ENCODE peak calls at places on chromosomes 3 and 15, in nine cellular contexts. One of them, this sample, is unnamed.

GRCh38 chr3:16346413-16347081 is 81.5 kb downstream of the OXNAD1 start:
- DNase-seq in neural progenitor cell: no peak
- DNase-seq in GM23248: no peak
- DNase-seq in OCI-LY7: no peak
- DNase-seq in PC-3: no peak
- DNase-seq in GM23338: no peak
- DNase-seq in MM.1S: no peak
- DNase-seq in HCT116: no peak
- DNase-seq in SK-N-SH: no peak
- DNase-seq in this sample: no peak

GRCh38 chr3:153330891-153331290 is 168.9 kb downstream of the RAP2B start:
- DNase-seq in MM.1S: no peak
- DNase-seq in GM23248: peak
- DNase-seq in HCT116: no peak
- DNase-seq in PC-3: no peak
- DNase-seq in GM23338: no peak
- DNase-seq in SK-N-SH: no peak
- DNase-seq in neural progenitor cell: no peak
- DNase-seq in OCI-LY7: no peak
- DNase-seq in this sample: no peak

GRCh38 chr3:87167634-87168456 is 59.3 kb upstream of the CHMP2B start:
- DNase-seq in neural progenitor cell: peak
- DNase-seq in MM.1S: peak
- DNase-seq in GM23338: peak
- DNase-seq in GM23248: peak
- DNase-seq in PC-3: peak
- DNase-seq in OCI-LY7: peak
- DNase-seq in HCT116: peak
- DNase-seq in SK-N-SH: peak
- DNase-seq in this sample: peak

GRCh38 chr3:71271616-71272015 is 311.9 kb downstream of the FOXP1 start:
- DNase-seq in OCI-LY7: no peak
- DNase-seq in HCT116: no peak
- DNase-seq in neural progenitor cell: no peak
- DNase-seq in MM.1S: no peak
- DNase-seq in SK-N-SH: no peak
- DNase-seq in GM23338: no peak
- DNase-seq in PC-3: no peak
- DNase-seq in GM23248: no peak
- DNase-seq in this sample: no peak

GRCh38 chr3:194691481-194692281 is 6.0 kb downstream of the FAM43A start:
- DNase-seq in SK-N-SH: peak
- DNase-seq in OCI-LY7: peak
- DNase-seq in neural progenitor cell: no peak
- DNase-seq in GM23248: no peak
- DNase-seq in HCT116: no peak
- DNase-seq in MM.1S: no peak
- DNase-seq in PC-3: no peak
- DNase-seq in GM23338: no peak
- DNase-seq in this sample: no peak

GRCh38 chr3:187352581-187353575 is 15.3 kb upstream of the RTP4 start:
- DNase-seq in PC-3: peak
- DNase-seq in HCT116: no peak
- DNase-seq in neural progenitor cell: no peak
- DNase-seq in GM23248: peak
- DNase-seq in SK-N-SH: no peak
- DNase-seq in GM23338: no peak
- DNase-seq in OCI-LY7: no peak
- DNase-seq in MM.1S: no peak
- DNase-seq in this sample: peak

GRCh38 chr3:150798122-150798618 is 35.2 kb upstream of the SIAH2 start:
- DNase-seq in SK-N-SH: no peak
- DNase-seq in MM.1S: no peak
- DNase-seq in neural progenitor cell: peak
- DNase-seq in OCI-LY7: no peak
- DNase-seq in HCT116: no peak
- DNase-seq in PC-3: no peak
- DNase-seq in GM23248: no peak
- DNase-seq in GM23338: peak
- DNase-seq in this sample: no peak

GRCh38 chr15:35136552-35136951 is 51.5 kb upstream of the NANOGP8 start:
- DNase-seq in PC-3: no peak
- DNase-seq in GM23248: no peak
- DNase-seq in MM.1S: peak
- DNase-seq in OCI-LY7: no peak
- DNase-seq in neural progenitor cell: no peak
- DNase-seq in HCT116: no peak
- DNase-seq in SK-N-SH: no peak
- DNase-seq in GM23338: no peak
- DNase-seq in this sample: peak

GRCh38 chr3:194977341-194977740 is 291.7 kb downstream of the FAM43A start:
- DNase-seq in SK-N-SH: no peak
- DNase-seq in neural progenitor cell: no peak
- DNase-seq in MM.1S: no peak
- DNase-seq in GM23248: no peak
- DNase-seq in GM23338: no peak
- DNase-seq in OCI-LY7: no peak
- DNase-seq in PC-3: no peak
- DNase-seq in HCT116: no peak
- DNase-seq in this sample: no peak

GRCh38 chr3:127589600-127590281 is 792 bp downstream of the TPRA1 start:
- DNase-seq in HCT116: no peak
- DNase-seq in SK-N-SH: no peak
- DNase-seq in GM23248: peak
- DNase-seq in neural progenitor cell: peak
- DNase-seq in GM23338: no peak
- DNase-seq in OCI-LY7: peak
- DNase-seq in MM.1S: peak
- DNase-seq in PC-3: peak
- DNase-seq in this sample: peak

GRCh38 chr15:74240002-74240568 is 4.0 kb downstream of the CCDC33 start:
- DNase-seq in SK-N-SH: peak
- DNase-seq in PC-3: peak
- DNase-seq in neural progenitor cell: no peak
- DNase-seq in GM23248: peak
- DNase-seq in GM23338: peak
- DNase-seq in OCI-LY7: no peak
- DNase-seq in MM.1S: no peak
- DNase-seq in HCT116: peak
- DNase-seq in this sample: peak

GRCh38 chr3:190446492-190447301 is 3.0 kb downstream of the TMEM207 start:
- DNase-seq in GM23248: no peak
- DNase-seq in MM.1S: no peak
- DNase-seq in OCI-LY7: no peak
- DNase-seq in PC-3: no peak
- DNase-seq in neural progenitor cell: no peak
- DNase-seq in HCT116: no peak
- DNase-seq in SK-N-SH: no peak
- DNase-seq in GM23338: no peak
- DNase-seq in this sample: no peak

GRCh38 chr15:47432831-47433230 is 284.5 kb upstream of the SEMA6D start:
- DNase-seq in PC-3: peak
- DNase-seq in SK-N-SH: no peak
- DNase-seq in GM23338: no peak
- DNase-seq in neural progenitor cell: no peak
- DNase-seq in OCI-LY7: no peak
- DNase-seq in GM23248: peak
- DNase-seq in MM.1S: no peak
- DNase-seq in HCT116: no peak
- DNase-seq in this sample: no peak

GRCh38 chr3:149199474-149199873 is 22.2 kb downstream of the CP start:
- DNase-seq in SK-N-SH: no peak
- DNase-seq in PC-3: peak
- DNase-seq in MM.1S: no peak
- DNase-seq in GM23338: no peak
- DNase-seq in neural progenitor cell: no peak
- DNase-seq in GM23248: no peak
- DNase-seq in HCT116: no peak
- DNase-seq in OCI-LY7: no peak
- DNase-seq in this sample: no peak

GRCh38 chr3:52057806-52058099 is 1.4 kb upstream of the DUSP7 start:
- DNase-seq in OCI-LY7: no peak
- DNase-seq in PC-3: no peak
- DNase-seq in neural progenitor cell: no peak
- DNase-seq in MM.1S: no peak
- DNase-seq in GM23338: no peak
- DNase-seq in SK-N-SH: no peak
- DNase-seq in HCT116: no peak
- DNase-seq in GM23248: peak
- DNase-seq in this sample: no peak

GRCh38 chr3:52055537-52056351 is 627 bp downstream of the DUSP7 start:
- DNase-seq in PC-3: peak
- DNase-seq in HCT116: no peak
- DNase-seq in MM.1S: peak
- DNase-seq in SK-N-SH: peak
- DNase-seq in GM23248: peak
- DNase-seq in neural progenitor cell: peak
- DNase-seq in GM23338: peak
- DNase-seq in OCI-LY7: peak
- DNase-seq in this sample: peak

GRCh38 chr3:52058111-52058510 is 1.7 kb upstream of the DUSP7 start:
- DNase-seq in neural progenitor cell: no peak
- DNase-seq in MM.1S: no peak
- DNase-seq in SK-N-SH: no peak
- DNase-seq in GM23338: no peak
- DNase-seq in HCT116: no peak
- DNase-seq in GM23248: peak
- DNase-seq in PC-3: no peak
- DNase-seq in OCI-LY7: peak
- DNase-seq in this sample: no peak

GRCh38 chr3:52056968-52057805 is 816 bp upstream of the DUSP7 start:
- DNase-seq in HCT116: peak
- DNase-seq in OCI-LY7: peak
- DNase-seq in GM23248: peak
- DNase-seq in MM.1S: peak
- DNase-seq in SK-N-SH: peak
- DNase-seq in GM23338: peak
- DNase-seq in PC-3: peak
- DNase-seq in neural progenitor cell: peak
- DNase-seq in this sample: peak

GRCh38 chr3:52056521-52056967 is at the start of gene DUSP7:
- DNase-seq in MM.1S: peak
- DNase-seq in GM23248: peak
- DNase-seq in neural progenitor cell: peak
- DNase-seq in GM23338: peak
- DNase-seq in SK-N-SH: peak
- DNase-seq in PC-3: peak
- DNase-seq in OCI-LY7: peak
- DNase-seq in HCT116: no peak
- DNase-seq in this sample: peak
- H2AFZ ChIP-seq in MM.1S: peak
- H2AFZ ChIP-seq in GM23248: peak
- H2AFZ ChIP-seq in neural progenitor cell: peak
- H2AFZ ChIP-seq in GM23338: peak
- H2AFZ ChIP-seq in SK-N-SH: peak
- H2AFZ ChIP-seq in PC-3: peak
- H2AFZ ChIP-seq in OCI-LY7: peak
- H2AFZ ChIP-seq in HCT116: no peak
- H2AFZ ChIP-seq in this sample: peak

DNA sequence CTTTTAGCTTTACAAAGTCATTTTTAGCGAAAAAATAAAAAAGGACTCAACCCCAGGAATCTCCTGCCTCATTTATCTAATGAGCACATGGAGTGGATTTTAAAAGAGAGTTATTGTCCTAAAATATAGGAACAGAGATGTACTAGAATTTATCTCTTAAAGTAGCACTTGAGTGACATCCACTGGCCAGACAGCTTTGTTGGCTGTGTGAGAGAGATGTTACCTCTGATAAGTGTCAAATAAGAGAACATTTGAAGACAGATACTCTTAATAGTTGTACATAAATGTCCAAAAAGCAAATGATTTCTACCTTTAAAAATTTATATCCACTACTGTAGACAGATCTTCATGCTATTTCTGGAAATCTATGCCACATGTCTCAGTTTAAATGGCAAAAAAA is 12.3 kb upstream of the MFSD1 start:
- DNase-seq in neural progenitor cell: no peak
- DNase-seq in GM23338: no peak
- DNase-seq in HCT116: no peak
- DNase-seq in OCI-LY7: peak
- DNase-seq in SK-N-SH: peak
- DNase-seq in MM.1S: peak
- DNase-seq in GM23248: peak
- DNase-seq in PC-3: peak
- DNase-seq in this sample: peak
- TF ChIP-seq EZH2phosphoT487 in neural progenitor cell: no peak
- TF ChIP-seq EZH2phosphoT487 in GM23338: no peak
- TF ChIP-seq EZH2phosphoT487 in HCT116: no peak
- TF ChIP-seq EZH2phosphoT487 in OCI-LY7: no peak
- TF ChIP-seq EZH2phosphoT487 in SK-N-SH: no peak
- TF ChIP-seq EZH2phosphoT487 in MM.1S: no peak
- TF ChIP-seq EZH2phosphoT487 in GM23248: no peak
- TF ChIP-seq EZH2phosphoT487 in PC-3: no peak
- TF ChIP-seq EZH2phosphoT487 in this sample: no peak

GRCh38 chr3:169623971-169624370 is 39.5 kb downstream of the MECOM start:
- DNase-seq in GM23338: no peak
- DNase-seq in neural progenitor cell: no peak
- DNase-seq in MM.1S: no peak
- DNase-seq in HCT116: no peak
- DNase-seq in PC-3: no peak
- DNase-seq in OCI-LY7: no peak
- DNase-seq in SK-N-SH: no peak
- DNase-seq in GM23248: no peak
- DNase-seq in this sample: no peak
- H3K4me3 ChIP-seq in GM23338: no peak
- H3K4me3 ChIP-seq in neural progenitor cell: no peak
- H3K4me3 ChIP-seq in MM.1S: no peak
- H3K4me3 ChIP-seq in HCT116: no peak
- H3K4me3 ChIP-seq in PC-3: no peak
- H3K4me3 ChIP-seq in OCI-LY7: no peak
- H3K4me3 ChIP-seq in SK-N-SH: no peak
- H3K4me3 ChIP-seq in GM23248: no peak
- H3K4me3 ChIP-seq in this sample: no peak

GRCh38 chr3:18064586-18064985 is 322.2 kb upstream of the TBC1D5 start:
- DNase-seq in MM.1S: no peak
- DNase-seq in SK-N-SH: no peak
- DNase-seq in OCI-LY7: no peak
- DNase-seq in GM23248: no peak
- DNase-seq in neural progenitor cell: no peak
- DNase-seq in GM23338: no peak
- DNase-seq in PC-3: no peak
- DNase-seq in HCT116: no peak
- DNase-seq in this sample: no peak

GRCh38 chr3:18058666-18059065 is 316.2 kb upstream of the TBC1D5 start:
- DNase-seq in PC-3: peak
- DNase-seq in SK-N-SH: no peak
- DNase-seq in HCT116: no peak
- DNase-seq in neural progenitor cell: no peak
- DNase-seq in MM.1S: no peak
- DNase-seq in GM23338: no peak
- DNase-seq in GM23248: no peak
- DNase-seq in OCI-LY7: no peak
- DNase-seq in this sample: no peak

GRCh38 chr3:18061737-18062136 is 319.3 kb upstream of the TBC1D5 start:
- DNase-seq in GM23338: no peak
- DNase-seq in PC-3: peak
- DNase-seq in OCI-LY7: no peak
- DNase-seq in MM.1S: no peak
- DNase-seq in neural progenitor cell: no peak
- DNase-seq in HCT116: no peak
- DNase-seq in SK-N-SH: no peak
- DNase-seq in GM23248: peak
- DNase-seq in this sample: no peak

GRCh38 chr3:18066899-18067582 is 324.6 kb upstream of the TBC1D5 start:
- DNase-seq in GM23338: no peak
- DNase-seq in neural progenitor cell: no peak
- DNase-seq in OCI-LY7: no peak
- DNase-seq in SK-N-SH: no peak
- DNase-seq in PC-3: no peak
- DNase-seq in HCT116: no peak
- DNase-seq in GM23248: peak
- DNase-seq in MM.1S: no peak
- DNase-seq in this sample: no peak

GRCh38 chr3:18062289-18063025 is 320.0 kb upstream of the TBC1D5 start:
- DNase-seq in GM23248: peak
- DNase-seq in MM.1S: no peak
- DNase-seq in SK-N-SH: no peak
- DNase-seq in OCI-LY7: no peak
- DNase-seq in GM23338: no peak
- DNase-seq in HCT116: no peak
- DNase-seq in neural progenitor cell: no peak
- DNase-seq in PC-3: peak
- DNase-seq in this sample: no peak
- H2AFZ ChIP-seq in GM23248: peak
- H2AFZ ChIP-seq in MM.1S: no peak
- H2AFZ ChIP-seq in SK-N-SH: peak
- H2AFZ ChIP-seq in OCI-LY7: peak
- H2AFZ ChIP-seq in GM23338: no peak
- H2AFZ ChIP-seq in HCT116: no peak
- H2AFZ ChIP-seq in neural progenitor cell: no peak
- H2AFZ ChIP-seq in PC-3: no peak
- H2AFZ ChIP-seq in this sample: no peak